ENCODE peak calls at places on chromosomes 16 and 17, in ten cellular contexts. P is NCI-H1417; U is NCI-H1694 treated with DMSO at 0.1 percent for 48 hours; X is PC-3; B is activated effector memory CD4-positive, alpha-beta T cell treated with Interleukin-2 at 50 U/mL for 16 hours; D is stimulated activated CD4-positive, alpha-beta T cell treated with anti-CD3 and anti-CD28 coated beads, Interleukin-1b, Interleukin-23, amount 100 ng/mL, for 1 hour; I is neural crest cell; R is left ventricle myocardium inferior; A is HTR-8/SVneo; Y is cardiac fibroblast. G is an unnamed sample.

GRCh38 chr16:23155445-23156049 is 6.3 kb upstream of the USP31 start:
- DNase-seq in P (no peak), U (no peak), X (peak; percentile 37), B (no peak), D (no peak), I (no peak), R (no peak), A (no peak), Y (peak; percentile 33), G (no peak)

GRCh38 chr16:73047536-73048291 is at the start of gene ZFHX3:
- DNase-seq in P (peak; percentile 45), U (peak; percentile 20), X (peak; percentile 76), B (peak; percentile 8), D (no peak), I (peak; percentile 57), R (peak; percentile 79), A (no peak), Y (peak; percentile 71), G (peak; percentile 45)

GRCh38 chr16:22186517-22186916 is 19.6 kb upstream of the EEF2K start:
- DNase-seq in P (no peak), U (no peak), X (no peak), B (no peak), D (no peak), I (no peak), R (no peak), A (no peak), Y (no peak), G (no peak)

GRCh38 chr17:36197389-36197708 is 791 bp upstream of the CCL3L1 start:
- DNase-seq in P (no peak), U (no peak), X (no peak), B (no peak), D (no peak), I (no peak), R (no peak), A (no peak), Y (no peak), G (no peak)

GRCh38 chr17:82723169-82723807 is 6.8 kb downstream of the FN3KRP start:
- DNase-seq in P (no peak), U (no peak), X (no peak), B (no peak), D (no peak), I (no peak), R (no peak), A (no peak), Y (no peak), G (no peak)

GRCh38 chr17:17892009-17892408 is 55.2 kb upstream of the SREBF1 start:
- DNase-seq in P (peak; percentile 31), U (no peak), X (no peak), B (no peak), D (no peak), I (no peak), R (no peak), A (no peak), Y (no peak), G (no peak)

GRCh38 chr16:9008335-9009260 is 44.9 kb upstream of the USP7 start:
- DNase-seq in P (peak; percentile 42), U (peak; percentile 30), X (peak; percentile 65), B (peak; percentile 46), D (peak; percentile 23), I (peak; percentile 84), R (peak; percentile 70), A (peak; percentile 92), Y (peak; percentile 74), G (peak; percentile 45)

GRCh38 chr16:12798846-12799245 is 4.8 kb downstream of the CPPED1 start:
- DNase-seq in P (no peak), U (no peak), X (no peak), B (no peak), D (no peak), I (no peak), R (no peak), A (no peak), Y (no peak), G (no peak)

GRCh38 chr17:69913241-69914015 is 161.6 kb upstream of the KCNJ16 start:
- DNase-seq in P (no peak), U (no peak), X (no peak), B (no peak), D (no peak), I (no peak), R (no peak), A (no peak), Y (no peak), G (no peak)

GRCh38 chr17:72901098-72901497 is 191.4 kb downstream of the SLC39A11 start:
- DNase-seq in P (no peak), U (no peak), X (no peak), B (no peak), D (no peak), I (no peak), R (no peak), A (no peak), Y (no peak), G (no peak)

GRCh38 chr16:47774661-47775060 is 313.5 kb downstream of the PHKB start:
- DNase-seq in P (peak; percentile 6), U (no peak), X (peak; percentile 78), B (no peak), D (no peak), I (peak; percentile 8), R (no peak), A (no peak), Y (peak; percentile 26), G (no peak)

GRCh38 chr17:56678249-56679144 is 85.0 kb downstream of the NOG start:
- DNase-seq in P (no peak), U (peak; percentile 79), X (no peak), B (no peak), D (no peak), I (peak; percentile 26), R (no peak), A (no peak), Y (no peak), G (no peak)

GRCh38 chr17:2547176-2547575 is 35.5 kb upstream of the METTL16 start:
- DNase-seq in P (no peak), U (no peak), X (peak; percentile 52), B (no peak), D (no peak), I (no peak), R (no peak), A (peak; percentile 46), Y (peak; percentile 48), G (no peak)

GRCh38 chr16:610513-611381 is 20.0 kb upstream of the WFIKKN1 start:
- DNase-seq in P (peak; percentile 53), U (peak; percentile 44), X (no peak), B (peak; percentile 24), D (no peak), I (no peak), R (no peak), A (no peak), Y (no peak), G (peak; percentile 34)

GRCh38 chr16:57540906-57541753 is 1.3 kb upstream of the ADGRG5 start:
- DNase-seq in P (no peak), U (no peak), X (no peak), B (no peak), D (no peak), I (no peak), R (no peak), A (no peak), Y (no peak), G (no peak)

GRCh38 chr17:20086416-20087074 is 77.4 kb downstream of the SPECC1 start:
- DNase-seq in P (no peak), U (no peak), X (peak; percentile 22), B (no peak), D (no peak), I (no peak), R (no peak), A (no peak), Y (peak; percentile 18), G (no peak)

GRCh38 chr16:1913327-1914083 is 4.7 kb downstream of the HS3ST6 start:
- DNase-seq in P (peak; percentile 68), U (no peak), X (peak; percentile 57), B (no peak), D (no peak), I (no peak), R (no peak), A (no peak), Y (no peak), G (no peak)

G was measured in central memory CD4-positive, alpha-beta T cell.